ENCODE peak calls at places on chromosome 7, in five cellular contexts. E, X, Y, I and J are unnamed samples. For H3K4me1, the result is how much of the 10 kb centered on the place peaks cover.

GRCh38 chr7:15801041-15801440 is 114.6 kb upstream of the MEOX2 start:
- DNase-seq in Y (no peak), E (no peak), I (no peak), X (no peak), J (no peak)

GRCh38 chr7:2224491-2224928 is 8.2 kb downstream of the MAD1L1 start:
- DNase-seq in X (no peak), I (no peak), E (no peak), Y (no peak), J (no peak)

GRCh38 chr7:23234569-23235296 is 11.8 kb upstream of the GPNMB start:
- DNase-seq in E (peak), I (no peak), Y (no peak), X (no peak), J (no peak)

GRCh38 chr7:147509859-147510542 is 1080.6 kb upstream of the C7orf33 start:
- DNase-seq in I (no peak), X (no peak), E (no peak), Y (no peak), J (no peak)

GRCh38 chr7:3722396-3722846 is 421.4 kb downstream of the SDK1 start:
- DNase-seq in X (peak), Y (peak), E (no peak), I (peak), J (no peak)

GRCh38 chr7:108073305-108074070 is 56.7 kb downstream of the LAMB4 start:
- DNase-seq in E (no peak), X (no peak), I (no peak), Y (no peak), J (no peak)

GRCh38 chr7:2641406-2642393 is 9.9 kb downstream of the TTYH3 start:
- DNase-seq in E (peak), X (peak), Y (peak), I (peak), J (no peak)

GRCh38 chr7:25025218-25025671 is 45.3 kb upstream of the OSBPL3 start:
- DNase-seq in E (no peak), I (peak), Y (no peak), X (no peak), J (peak)

GRCh38 chr7:107404740-107405537 is 64.9 kb upstream of the GPR22 start:
- DNase-seq in E (no peak), I (no peak), X (no peak), Y (no peak), J (no peak)

GRCh38 chr7:106704000-106704840 is 43.3 kb upstream of the CCDC71L start:
- DNase-seq in X (no peak), E (no peak), I (no peak), Y (no peak), J (no peak)

GRCh38 chr7:7764515-7765138 is 46.2 kb upstream of the RPA3 start:
- DNase-seq in Y (no peak), I (no peak), E (no peak), X (no peak), J (no peak)

GRCh38 chr7:54544356-54545240 is 2.4 kb downstream of the VSTM2A start:
- DNase-seq in Y (peak), I (no peak), E (no peak), X (peak), J (no peak)

GRCh38 chr7:50069613-50070012 is 23.4 kb downstream of the ZPBP start:
- DNase-seq in I (peak), E (peak), X (no peak), Y (no peak), J (no peak)

GRCh38 chr7:80876894-80877414 is 41.9 kb downstream of the SEMA3C start:
- DNase-seq in Y (no peak), E (no peak), I (no peak), X (peak), J (no peak)

GRCh38 chr7:77727936-77728701 is 31.9 kb downstream of the RSBN1L start:
- DNase-seq in E (no peak), X (peak), Y (no peak), I (peak), J (no peak)

GRCh38 chr7:44706788-44707557 is 41.7 kb upstream of the ZMIZ2 start:
- DNase-seq in X (no peak), I (no peak), E (no peak), Y (no peak), J (no peak)

GRCh38 chr7:49852619-49853462 is 79.4 kb downstream of the VWC2 start:
- DNase-seq in Y (peak), E (no peak), X (peak), I (peak), J (peak)

GRCh38 chr7:157502701-157503111 is 165.9 kb downstream of the DNAJB6 start:
- DNase-seq in E (no peak), X (no peak), I (no peak), Y (peak), J (no peak)

GRCh38 chr7:36306722-36307121 is 82.9 kb upstream of the ANLN start:
- DNase-seq in Y (peak), I (no peak), X (no peak), E (no peak), J (no peak)
- TF ChIP-seq SIN3A in Y (no peak), I (no peak), X (no peak), E (no peak), J (no peak)

GRCh38 chr7:102445674-102446071 is 12.3 kb downstream of the ORAI2 start:
- DNase-seq in X (no peak), Y (no peak), I (no peak), E (no peak), J (no peak)
- H3K4me1 ChIP-seq in X (under half), Y (under half), I (under half), E (under half), J (under half)

DNA sequence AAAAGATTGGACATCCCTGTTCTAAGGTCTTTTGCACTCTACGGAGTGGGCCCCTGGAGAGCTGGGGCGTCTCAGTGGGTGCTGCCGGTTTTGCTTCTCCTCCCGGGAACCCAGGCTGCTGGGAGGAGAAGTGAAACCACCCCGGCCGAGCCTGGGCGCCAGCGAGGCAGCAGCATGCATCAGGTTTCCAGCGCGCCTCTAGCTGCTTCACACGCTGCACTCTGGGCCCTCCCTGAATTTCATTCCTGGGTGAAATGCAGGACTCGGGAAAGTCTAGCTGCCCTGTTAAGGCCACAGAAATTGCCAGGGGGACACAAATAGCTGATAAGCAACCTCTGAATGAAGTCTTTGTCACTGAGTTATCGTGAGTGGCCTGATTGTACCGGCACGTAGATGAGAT is 127.4 kb downstream of the TRRAP start:
- DNase-seq in Y (no peak), E (no peak), X (no peak), I (no peak), J (no peak)
- TF ChIP-seq SIN3A in Y (no peak), E (no peak), X (no peak), I (no peak), J (no peak)

GRCh38 chr7:6250364-6250833 is 22.0 kb downstream of the CYTH3 start:
- DNase-seq in Y (no peak), X (no peak), E (peak), I (no peak), J (no peak)

GRCh38 chr7:6246257-6246917 is 26.0 kb downstream of the CYTH3 start:
- DNase-seq in I (no peak), Y (no peak), X (no peak), E (no peak), J (no peak)

GRCh38 chr7:6251653-6252052 is 20.8 kb downstream of the CYTH3 start:
- DNase-seq in I (no peak), Y (no peak), E (no peak), X (no peak), J (no peak)

GRCh38 chr7:6252310-6252709 is 20.1 kb downstream of the CYTH3 start:
- DNase-seq in Y (no peak), E (no peak), X (no peak), I (no peak), J (no peak)

DNA sequence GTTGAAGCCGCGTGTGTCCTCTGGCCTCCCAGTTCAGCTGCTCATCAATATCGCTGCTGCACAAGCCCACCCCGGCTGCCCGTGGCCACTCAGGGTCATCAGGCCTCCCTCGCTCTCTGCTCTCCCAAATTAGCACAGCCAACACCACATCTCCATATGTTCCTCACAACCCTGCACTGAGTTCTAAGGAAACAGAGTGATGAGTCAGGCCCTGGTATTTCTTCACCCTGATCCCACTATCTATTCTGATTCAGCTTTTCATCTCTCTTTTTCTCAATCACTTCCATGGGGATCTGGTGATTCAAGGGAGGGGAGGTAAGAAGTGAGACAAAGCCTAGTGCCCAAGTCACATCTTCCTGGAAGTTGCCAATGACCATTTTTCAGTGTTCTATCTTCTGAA is 23.8 kb downstream of the CYTH3 start:
- DNase-seq in Y (no peak), I (no peak), X (no peak), E (no peak), J (no peak)
- H3K4me1 ChIP-seq in Y (under half), I (under half), X (half or more), E (under half), J (under half)

GRCh38 chr7:87146740-87147386 is 5.4 kb upstream of the DMTF1 start:
- DNase-seq in Y (no peak), I (no peak), X (peak), E (no peak), J (no peak)
- TF ChIP-seq SIN3A in Y (no peak), I (no peak), X (no peak), E (no peak), J (no peak)

DNA sequence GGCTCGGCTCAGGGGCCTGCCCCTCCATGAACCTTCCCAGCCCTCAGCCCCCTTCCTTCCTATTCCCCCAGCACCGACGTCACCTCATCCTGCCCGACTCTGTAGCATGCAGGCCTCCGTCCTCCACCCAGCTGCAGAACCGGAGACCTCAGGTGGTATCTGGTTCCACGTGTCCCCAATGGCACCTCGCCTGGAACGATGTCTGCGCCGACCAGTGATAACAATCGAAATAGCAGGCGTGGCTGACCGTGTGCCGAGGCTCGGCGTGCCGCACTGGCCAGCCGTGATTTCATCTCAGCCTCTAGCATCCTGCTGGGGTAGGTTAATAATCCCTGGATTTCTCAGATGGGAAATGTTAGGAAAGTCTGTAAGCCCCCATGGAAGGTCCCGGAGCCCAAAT is 171.7 kb downstream of the CUX1 start:
- DNase-seq in Y (no peak), E (no peak), I (no peak), X (no peak), J (no peak)
- H3K4me1 ChIP-seq in Y (under half), E (half or more), I (under half), X (under half), J (under half)

GRCh38 chr7:98879198-98879988 is 1.1 kb downstream of the TRRAP start:
- DNase-seq in Y (peak), X (peak), I (peak), E (peak), J (no peak)
- TF ChIP-seq SIN3A in Y (no peak), X (no peak), I (no peak), E (no peak), J (no peak)

GRCh38 chr7:82375068-82375467 is 68.5 kb downstream of the CACNA2D1 start:
- DNase-seq in I (no peak), X (no peak), E (no peak), Y (no peak), J (no peak)

GRCh38 chr7:82373890-82374289 is 69.7 kb downstream of the CACNA2D1 start:
- DNase-seq in X (no peak), I (no peak), E (no peak), Y (no peak), J (no peak)

GRCh38 chr7:82382276-82382675 is 61.3 kb downstream of the CACNA2D1 start:
- DNase-seq in I (no peak), E (no peak), Y (no peak), X (no peak), J (no peak)

GRCh38 chr7:82375713-82376112 is 67.9 kb downstream of the CACNA2D1 start:
- DNase-seq in I (no peak), Y (no peak), X (no peak), E (no peak), J (no peak)

DNA sequence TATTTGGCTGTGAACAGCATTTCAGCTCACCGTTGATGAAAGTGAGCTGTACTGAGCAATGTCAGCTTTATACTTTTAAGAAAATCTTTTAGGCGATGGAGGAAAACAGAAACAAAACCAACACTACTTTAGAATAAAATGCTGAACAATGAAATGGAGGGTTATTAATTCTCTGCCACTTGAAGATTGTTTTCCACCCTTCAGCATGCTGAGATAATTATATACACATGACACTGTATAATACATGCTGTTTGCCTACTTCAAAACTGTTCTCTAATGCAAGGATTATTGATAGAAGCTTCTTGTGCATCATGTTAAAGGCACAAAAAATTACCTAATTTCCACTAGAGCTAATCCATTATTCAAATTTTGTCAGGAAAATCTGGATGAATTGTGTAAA is 66.8 kb downstream of the CACNA2D1 start:
- DNase-seq in E (no peak), X (no peak), Y (no peak), I (no peak), J (no peak)
- H3K4me1 ChIP-seq in E (under half), X (under half), Y (under half), I (under half), J (under half)

DNA sequence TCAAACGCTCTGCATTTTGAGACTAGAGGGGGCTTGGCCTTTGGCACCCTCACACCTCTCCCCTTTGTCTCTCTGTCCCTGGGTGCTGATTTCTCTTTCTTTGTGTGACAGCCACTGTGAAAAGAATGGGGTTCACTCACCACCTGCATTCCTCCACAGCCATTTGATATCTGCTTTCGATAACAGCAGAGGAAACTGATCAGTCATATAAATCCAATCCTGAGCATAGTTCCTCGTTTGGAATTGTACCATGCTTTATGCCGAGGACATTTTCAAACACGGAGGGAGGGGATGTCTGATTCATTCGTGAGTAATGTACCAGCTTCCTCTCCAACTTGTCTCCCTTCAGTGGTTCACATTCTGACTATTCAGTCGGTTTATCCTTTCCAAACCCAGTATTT is 15.8 kb downstream of the MET start:
- DNase-seq in Y (no peak), E (no peak), X (no peak), I (peak), J (peak)
- TF ChIP-seq SIN3A in Y (no peak), E (no peak), X (no peak), I (no peak), J (no peak)

DNA sequence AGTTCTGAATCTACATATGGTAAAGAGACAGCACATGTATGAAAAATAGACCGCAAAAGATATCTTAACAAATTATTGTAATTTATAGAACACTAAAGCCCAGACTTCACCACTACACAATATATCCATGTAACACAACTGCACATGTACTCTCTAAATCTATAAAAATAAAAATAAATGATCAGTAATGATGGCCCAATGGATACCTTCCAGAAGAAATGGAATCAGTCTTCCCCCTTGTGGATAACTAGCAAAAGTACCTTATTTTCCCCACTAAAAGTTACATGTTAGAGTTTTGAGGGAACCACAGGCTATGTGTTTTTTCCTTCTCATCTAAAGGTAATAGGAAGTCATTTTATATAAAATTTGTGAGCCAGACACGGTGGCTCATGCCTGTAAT is 25.7 kb downstream of the C7orf25 start:
- DNase-seq in Y (no peak), I (no peak), X (peak), E (no peak), J (no peak)
- H3K4me1 ChIP-seq in Y (under half), I (under half), X (under half), E (under half), J (under half)